ENCODE peak calls at places on chromosome 20, in seven cellular contexts. J, R, F, I, G, M and P are unnamed samples.
A peak's percentile ranks its signal among the peaks of the same experiment; 100 is the strongest.

GRCh38 chr20:13736792-13737191 is 47.9 kb downstream of the ESF1 start:
- DNase-seq in G (no peak), I (peak; percentile 91), F (no peak), M (no peak), J (peak; percentile 95), R (peak; percentile 49), P (no peak)

GRCh38 chr20:30892704-30893345 is 364.6 kb upstream of the DEFB115 start:
- DNase-seq in I (no peak), J (no peak), M (no peak), R (no peak), G (no peak), F (no peak), P (no peak)

GRCh38 chr20:46709459-46710148 is at the start of gene SLC2A10:
- DNase-seq in R (peak; percentile 36), J (peak; percentile 70), M (no peak), G (no peak), F (peak; percentile 84), I (peak; percentile 56), P (no peak)

GRCh38 chr20:12358006-12358654 is 440.4 kb downstream of the BTBD3 start:
- DNase-seq in G (peak; percentile 23), J (peak; percentile 56), I (peak; percentile 42), M (no peak), R (no peak), F (peak; percentile 65), P (no peak)

GRCh38 chr20:13649548-13649947 is 10.8 kb upstream of the TASP1 start:
- DNase-seq in M (no peak), J (peak; percentile 7), F (peak; percentile 67), R (no peak), I (no peak), G (no peak), P (no peak)

GRCh38 chr20:24160563-24161355 is 172.2 kb upstream of the GGTLC1 start:
- DNase-seq in F (peak; percentile 84), G (peak; percentile 61), M (peak; percentile 79), R (peak; percentile 59), J (peak; percentile 77), I (peak; percentile 74), P (no peak)

GRCh38 chr20:58008866-58009265 is 219.6 kb downstream of the ANKRD60 start:
- DNase-seq in M (no peak), I (no peak), J (no peak), R (no peak), F (no peak), G (no peak), P (no peak)

GRCh38 chr20:17556842-17557674 is 12.8 kb upstream of the DSTN start:
- DNase-seq in R (peak; percentile 58), F (peak; percentile 54), I (peak; percentile 47), J (peak; percentile 58), G (no peak), M (no peak), P (no peak)

GRCh38 chr20:56520180-56520579 is 4.4 kb upstream of the FAM209A start:
- DNase-seq in G (no peak), R (no peak), M (no peak), F (no peak), I (no peak), J (no peak), P (no peak)

GRCh38 chr20:58077282-58077681 is 151.2 kb downstream of the ANKRD60 start:
- DNase-seq in M (peak; percentile 60), I (no peak), F (peak; percentile 10), J (no peak), G (no peak), R (no peak), P (no peak)

GRCh38 chr20:38473353-38473795 is 731 bp downstream of the RALGAPB start:
- DNase-seq in F (no peak), G (peak; percentile 25), M (no peak), J (peak; percentile 35), R (peak; percentile 10), I (peak; percentile 26), P (no peak)

GRCh38 chr20:24208652-24209051 is 220.1 kb upstream of the GGTLC1 start:
- DNase-seq in M (no peak), I (no peak), R (no peak), J (no peak), F (peak; percentile 83), G (peak; percentile 53), P (no peak)

GRCh38 chr20:39775110-39775509 is 813.0 kb downstream of the DHX35 start:
- DNase-seq in R (no peak), I (peak; percentile 46), F (no peak), M (no peak), J (peak; percentile 65), G (no peak), P (no peak)

GRCh38 chr20:39773380-39774000 is 811.3 kb downstream of the DHX35 start:
- DNase-seq in G (no peak), R (no peak), F (no peak), I (no peak), J (no peak), M (no peak), P (no peak)

GRCh38 chr20:39777610-39778009 is 815.5 kb downstream of the DHX35 start:
- DNase-seq in M (no peak), F (no peak), G (no peak), R (no peak), J (no peak), I (no peak), P (no peak)

GRCh38 chr20:39778431-39778830 is 816.3 kb downstream of the DHX35 start:
- DNase-seq in J (no peak), F (no peak), M (no peak), R (no peak), G (no peak), I (no peak), P (no peak)

GRCh38 chr20:39778847-39779641 is 816.9 kb downstream of the DHX35 start:
- DNase-seq in G (no peak), I (no peak), R (no peak), J (no peak), F (peak; percentile 48), M (no peak), P (no peak)
- TF ChIP-seq CTCF in G (no peak), I (no peak), R (no peak), J (no peak), F (no peak), M (no peak), P (no peak)

GRCh38 chr20:62686869-62687830 is 21.5 kb upstream of the NTSR1 start:
- DNase-seq in F (no peak), M (no peak), G (no peak), I (no peak), J (no peak), R (no peak), P (no peak)

GRCh38 chr20:62688083-62688482 is 20.6 kb upstream of the NTSR1 start:
- DNase-seq in R (no peak), M (no peak), G (no peak), J (no peak), I (no peak), F (no peak), P (no peak)

GRCh38 chr20:62689861-62690644 is 18.6 kb upstream of the NTSR1 start:
- DNase-seq in J (no peak), I (no peak), F (no peak), R (no peak), G (no peak), M (no peak), P (no peak)

GRCh38 chr20:62691485-62691884 is 17.2 kb upstream of the NTSR1 start:
- DNase-seq in R (no peak), G (no peak), J (no peak), F (no peak), I (no peak), M (no peak), P (no peak)

GRCh38 chr20:62688855-62689460 is 19.7 kb upstream of the NTSR1 start:
- DNase-seq in J (no peak), I (no peak), F (no peak), G (peak; percentile 31), R (no peak), M (no peak), P (no peak)
- TF ChIP-seq CTCF in J (no peak), I (peak; percentile 3), F (peak; percentile 28), G (no peak), R (peak; percentile 60), M (peak; percentile 42), P (peak; percentile 8)

GRCh38 chr20:4567172-4567571 is 154.5 kb upstream of the PRND start:
- DNase-seq in J (no peak), G (no peak), I (no peak), F (no peak), M (no peak), R (no peak), P (no peak)

GRCh38 chr20:4560667-4561066 is 161.0 kb upstream of the PRND start:
- DNase-seq in I (peak; percentile 14), G (no peak), R (no peak), J (no peak), M (no peak), F (no peak), P (no peak)

GRCh38 chr20:4559906-4560305 is 161.8 kb upstream of the PRND start:
- DNase-seq in J (no peak), F (no peak), R (no peak), G (no peak), M (no peak), I (no peak), P (no peak)

GRCh38 chr20:4563031-4563430 is 158.7 kb upstream of the PRND start:
- DNase-seq in M (peak; percentile 17), F (no peak), I (no peak), J (no peak), G (no peak), R (no peak), P (no peak)

DNA sequence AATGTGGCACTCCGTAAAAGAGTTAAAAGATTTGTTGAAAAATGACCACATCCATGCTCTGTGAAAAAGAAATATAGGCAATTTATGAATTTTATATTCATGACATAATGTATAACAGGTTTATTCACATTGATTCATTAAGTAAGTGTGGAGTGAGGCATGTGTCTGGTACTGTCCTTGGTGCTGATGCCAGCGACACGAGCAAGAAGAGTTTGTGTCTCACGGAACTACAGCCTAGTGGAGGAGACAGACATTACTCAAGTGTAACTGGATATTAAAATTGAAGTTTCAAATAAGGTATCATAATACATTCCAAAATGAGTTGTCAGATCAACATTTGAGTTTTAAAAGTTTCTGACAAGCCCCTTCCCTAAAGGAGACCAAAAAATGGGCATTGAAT is 158.2 kb upstream of the PRND start:
- DNase-seq in G (peak; percentile 69), J (peak; percentile 72), R (peak; percentile 76), M (peak; percentile 50), I (peak; percentile 82), F (peak; percentile 81), P (no peak)
- TF ChIP-seq CTCF in G (no peak), J (peak; percentile 46), R (peak; percentile 65), M (no peak), I (peak; percentile 43), F (peak; percentile 65), P (no peak)

GRCh38 chr20:42046686-42047085 is 428.5 kb upstream of the CHD6 start:
- DNase-seq in R (no peak), G (no peak), F (peak; percentile 7), I (no peak), M (no peak), J (no peak), P (no peak)

GRCh38 chr20:42043921-42044320 is 425.7 kb upstream of the CHD6 start:
- DNase-seq in G (no peak), R (no peak), I (no peak), M (no peak), J (no peak), F (peak; percentile 59), P (no peak)

DNA sequence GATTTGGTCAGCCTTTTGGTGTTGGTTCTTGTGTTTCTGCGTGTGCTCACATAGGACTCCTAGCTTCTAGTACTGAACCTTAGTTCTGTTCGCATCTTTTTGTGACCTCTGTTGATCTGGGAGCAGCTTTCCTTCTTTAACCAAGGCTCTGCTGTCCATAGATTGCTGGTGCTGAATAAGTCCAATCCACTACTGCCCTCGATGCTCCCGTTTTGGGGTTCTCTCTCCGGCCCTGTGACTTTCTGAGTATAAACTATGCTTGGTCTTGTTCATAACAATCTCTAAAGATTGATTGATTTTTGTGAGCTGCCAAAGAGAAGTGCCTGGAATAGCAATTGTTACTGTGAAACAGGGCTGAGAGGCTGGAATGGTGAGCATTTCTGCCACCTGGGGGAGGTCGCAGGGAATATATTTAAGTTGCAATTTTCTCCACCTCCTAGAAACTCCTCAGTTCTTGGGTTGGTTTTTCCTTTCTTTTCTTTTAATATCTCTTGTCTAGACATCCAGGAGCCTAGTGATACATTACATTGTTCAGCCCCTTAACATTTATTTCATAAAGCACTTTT is 422.9 kb upstream of the CHD6 start:
- DNase-seq in I (no peak), G (no peak), J (no peak), M (no peak), R (no peak), F (peak; percentile 56), P (no peak)
- TF ChIP-seq CTCF in I (no peak), G (no peak), J (no peak), M (no peak), R (no peak), F (peak; percentile 80), P (no peak)